ENCODE peak calls at places on chromosome 1, in four cellular contexts. One of them, this sample, is unnamed.

GRCh38 chr1:3463408-3463811 is 8.9 kb downstream of the ARHGEF16 start:
- DNase-seq in mesendoderm: no peak
- DNase-seq in IMR-90: no peak
- DNase-seq in H1: no peak
- DNase-seq in this sample: no peak

GRCh38 chr1:94543003-94543402 is 1.4 kb upstream of the F3 start:
- DNase-seq in mesendoderm: peak
- DNase-seq in IMR-90: peak
- DNase-seq in H1: no peak
- DNase-seq in this sample: no peak

GRCh38 chr1:47182681-47183235 is 7.1 kb downstream of the PDZK1IP1 start:
- DNase-seq in mesendoderm: no peak
- DNase-seq in IMR-90: no peak
- DNase-seq in H1: no peak
- DNase-seq in this sample: no peak

GRCh38 chr1:48753293-48753692 is 23.4 kb downstream of the BEND5 start:
- DNase-seq in mesendoderm: no peak
- DNase-seq in IMR-90: no peak
- DNase-seq in H1: no peak
- DNase-seq in this sample: no peak

GRCh38 chr1:26959722-26960624 is at the start of gene KDF1:
- DNase-seq in mesendoderm: peak
- DNase-seq in IMR-90: no peak
- DNase-seq in H1: peak
- DNase-seq in this sample: peak

GRCh38 chr1:87077959-87078673 is 163.7 kb downstream of the HS2ST1 start:
- DNase-seq in mesendoderm: no peak
- DNase-seq in IMR-90: no peak
- DNase-seq in H1: no peak
- DNase-seq in this sample: no peak

GRCh38 chr1:24484208-24484607 is 18.4 kb upstream of the RCAN3 start:
- DNase-seq in mesendoderm: peak
- DNase-seq in IMR-90: no peak
- DNase-seq in H1: no peak
- DNase-seq in this sample: no peak

GRCh38 chr1:57431400-57431799 is 7.5 kb upstream of the DAB1 start:
- DNase-seq in mesendoderm: no peak
- DNase-seq in IMR-90: peak
- DNase-seq in H1: no peak
- DNase-seq in this sample: no peak

GRCh38 chr1:245765241-245766000 is 610.6 kb downstream of the KIF26B start:
- DNase-seq in mesendoderm: no peak
- DNase-seq in IMR-90: peak
- DNase-seq in H1: no peak
- DNase-seq in this sample: no peak

DNA sequence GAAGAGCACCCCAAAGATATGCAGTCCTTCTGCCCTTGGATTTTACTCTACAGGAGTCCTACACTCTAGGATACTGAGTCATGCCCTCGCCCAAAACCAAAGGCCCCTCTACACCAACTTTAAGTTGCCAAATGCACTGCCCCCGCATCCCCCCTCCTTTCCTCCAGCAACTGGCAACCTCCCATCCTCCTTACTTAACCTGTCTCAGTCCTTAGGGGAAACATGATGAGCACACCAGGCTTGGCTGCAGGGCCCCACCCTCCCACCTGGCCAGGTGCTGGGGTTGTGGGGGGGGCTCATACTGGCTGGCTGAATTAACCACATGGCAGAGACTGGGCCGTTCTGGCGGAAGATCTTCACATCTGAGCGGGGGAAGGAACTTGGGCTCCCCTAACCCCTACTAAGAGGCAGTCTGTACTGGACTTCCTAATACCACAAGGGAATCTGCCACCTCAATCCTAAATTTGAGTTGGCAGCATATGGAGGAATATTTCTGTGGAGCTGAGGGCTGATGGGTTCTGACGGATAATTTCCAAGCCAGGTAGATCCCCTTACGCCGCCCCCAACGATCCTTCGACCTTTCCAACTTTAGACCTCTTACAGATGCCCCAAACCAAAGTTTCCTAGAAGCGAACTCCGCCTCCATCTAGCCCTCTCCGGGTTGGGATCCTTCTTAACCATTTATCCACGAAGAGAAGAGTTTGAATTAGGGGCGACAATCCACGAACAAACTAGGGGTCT is 1.1 kb downstream of the HDGF start:
- DNase-seq in mesendoderm: peak
- DNase-seq in IMR-90: no peak
- DNase-seq in H1: no peak
- DNase-seq in this sample: no peak
- H4K8ac ChIP-seq in mesendoderm: peak
- H4K8ac ChIP-seq in IMR-90: peak
- H4K8ac ChIP-seq in H1: no peak
- H4K8ac ChIP-seq in this sample: no peak

GRCh38 chr1:147172168-147173016 is at the start of gene PRKAB2:
- DNase-seq in mesendoderm: peak
- DNase-seq in IMR-90: peak
- DNase-seq in H1: peak
- DNase-seq in this sample: peak
- H3K23ac ChIP-seq in mesendoderm: peak
- H3K23ac ChIP-seq in IMR-90: peak
- H3K23ac ChIP-seq in H1: no peak
- H3K23ac ChIP-seq in this sample: no peak

GRCh38 chr1:54742262-54742661 is 22.1 kb downstream of the PARS2 start:
- DNase-seq in mesendoderm: no peak
- DNase-seq in IMR-90: peak
- DNase-seq in H1: no peak
- DNase-seq in this sample: no peak
- H3K56ac ChIP-seq in mesendoderm: no peak
- H3K56ac ChIP-seq in IMR-90: no peak
- H3K56ac ChIP-seq in H1: no peak
- H3K56ac ChIP-seq in this sample: no peak

GRCh38 chr1:12615916-12616708 is 1.9 kb downstream of the DHRS3 start:
- DNase-seq in mesendoderm: peak
- DNase-seq in IMR-90: peak
- DNase-seq in H1: peak
- DNase-seq in this sample: peak

GRCh38 chr1:12617901-12618660 is at the start of gene DHRS3:
- DNase-seq in mesendoderm: peak
- DNase-seq in IMR-90: peak
- DNase-seq in H1: peak
- DNase-seq in this sample: peak

GRCh38 chr1:12615166-12615915 is 2.7 kb downstream of the DHRS3 start:
- DNase-seq in mesendoderm: no peak
- DNase-seq in IMR-90: peak
- DNase-seq in H1: no peak
- DNase-seq in this sample: no peak

GRCh38 chr1:12617511-12617900 is 504 bp downstream of the DHRS3 start:
- DNase-seq in mesendoderm: peak
- DNase-seq in IMR-90: no peak
- DNase-seq in H1: no peak
- DNase-seq in this sample: no peak

GRCh38 chr1:12616709-12617373 is 1.2 kb downstream of the DHRS3 start:
- DNase-seq in mesendoderm: no peak
- DNase-seq in IMR-90: no peak
- DNase-seq in H1: no peak
- DNase-seq in this sample: no peak
- H4K8ac ChIP-seq in mesendoderm: no peak
- H4K8ac ChIP-seq in IMR-90: peak
- H4K8ac ChIP-seq in H1: peak
- H4K8ac ChIP-seq in this sample: no peak

DNA sequence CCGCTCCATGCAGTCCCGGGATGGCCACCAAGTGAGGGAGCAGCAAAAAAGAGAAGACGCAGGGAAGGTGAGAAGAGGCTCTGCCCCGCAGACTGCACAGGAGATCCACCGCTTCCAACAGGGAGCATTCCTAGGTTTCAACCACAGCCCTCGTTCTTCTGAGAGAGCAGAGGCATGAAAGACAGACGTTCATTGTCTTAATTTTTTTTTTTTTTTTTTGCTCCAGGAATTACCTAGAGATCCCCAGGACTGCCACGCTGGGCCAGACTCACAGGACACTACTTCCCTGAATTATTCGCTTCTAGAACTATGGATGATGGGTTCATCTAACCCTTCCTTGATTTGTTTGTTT is 33.2 kb upstream of the VASH2 start:
- DNase-seq in mesendoderm: no peak
- DNase-seq in IMR-90: no peak
- DNase-seq in H1: no peak
- DNase-seq in this sample: no peak
- H3K23ac ChIP-seq in mesendoderm: no peak
- H3K23ac ChIP-seq in IMR-90: no peak
- H3K23ac ChIP-seq in H1: no peak
- H3K23ac ChIP-seq in this sample: no peak

GRCh38 chr1:174366946-174367345 is 80.8 kb upstream of the GPR52 start:
- DNase-seq in mesendoderm: no peak
- DNase-seq in IMR-90: no peak
- DNase-seq in H1: no peak
- DNase-seq in this sample: no peak
- H3K56ac ChIP-seq in mesendoderm: no peak
- H3K56ac ChIP-seq in IMR-90: no peak
- H3K56ac ChIP-seq in H1: no peak
- H3K56ac ChIP-seq in this sample: no peak

GRCh38 chr1:1141244-1141910 is 25.5 kb upstream of the C1orf159 start:
- DNase-seq in mesendoderm: no peak
- DNase-seq in IMR-90: no peak
- DNase-seq in H1: no peak
- DNase-seq in this sample: no peak
- H4K8ac ChIP-seq in mesendoderm: no peak
- H4K8ac ChIP-seq in IMR-90: no peak
- H4K8ac ChIP-seq in H1: peak
- H4K8ac ChIP-seq in this sample: no peak

GRCh38 chr1:234855851-234856250 is 245.9 kb upstream of the IRF2BP2 start:
- DNase-seq in mesendoderm: no peak
- DNase-seq in IMR-90: no peak
- DNase-seq in H1: no peak
- DNase-seq in this sample: no peak
- H3K23ac ChIP-seq in mesendoderm: no peak
- H3K23ac ChIP-seq in IMR-90: no peak
- H3K23ac ChIP-seq in H1: no peak
- H3K23ac ChIP-seq in this sample: no peak

GRCh38 chr1:111834956-111835355 is 79.3 kb downstream of the DDX20 start:
- DNase-seq in mesendoderm: no peak
- DNase-seq in IMR-90: no peak
- DNase-seq in H1: no peak
- DNase-seq in this sample: no peak
- H3K56ac ChIP-seq in mesendoderm: no peak
- H3K56ac ChIP-seq in IMR-90: no peak
- H3K56ac ChIP-seq in H1: no peak
- H3K56ac ChIP-seq in this sample: no peak

DNA sequence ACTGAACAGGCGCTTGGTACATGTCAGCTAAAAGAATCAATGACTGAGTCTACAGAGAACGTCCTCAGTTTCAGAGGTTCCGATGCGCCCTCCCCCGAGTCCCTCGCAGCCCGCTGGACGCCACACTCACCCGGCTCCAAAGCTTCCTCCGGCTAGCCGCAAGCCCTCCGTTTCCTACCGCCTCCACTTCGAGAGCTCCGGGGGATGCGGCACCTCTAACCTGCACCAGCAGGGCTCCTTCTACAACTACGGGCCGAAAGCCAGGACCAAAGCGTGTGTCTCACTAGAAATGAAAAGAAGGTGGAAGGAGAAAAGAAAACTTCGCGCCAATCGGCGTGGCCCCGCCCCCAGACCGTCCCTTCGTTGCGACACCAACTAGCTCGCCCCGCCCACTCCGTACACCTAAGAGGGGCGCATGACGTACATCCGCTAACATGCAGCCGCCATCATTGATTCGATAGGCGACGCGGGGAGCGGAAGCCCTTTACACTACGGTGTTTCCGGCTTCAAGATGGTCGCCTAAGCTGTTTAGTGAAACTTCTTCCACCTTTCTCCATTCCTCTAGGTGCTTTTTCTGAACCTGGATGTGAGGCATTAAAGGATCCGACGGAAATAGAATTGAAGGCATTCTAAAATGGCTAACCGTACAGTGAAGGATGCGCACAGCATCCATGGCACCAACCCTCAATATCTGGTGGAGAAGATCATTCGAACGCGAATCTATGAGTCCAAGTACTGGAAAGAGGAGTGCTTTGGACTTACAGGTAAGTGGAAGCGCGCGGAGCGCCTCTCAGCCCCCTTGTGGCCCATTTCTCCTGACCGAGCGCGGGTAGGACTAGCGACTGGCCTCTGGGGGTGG is at the start of the genes ORC1 and PRPF38A:
- DNase-seq in mesendoderm: peak
- DNase-seq in IMR-90: peak
- DNase-seq in H1: peak
- DNase-seq in this sample: peak
- H4K8ac ChIP-seq in mesendoderm: no peak
- H4K8ac ChIP-seq in IMR-90: peak
- H4K8ac ChIP-seq in H1: peak
- H4K8ac ChIP-seq in this sample: peak